ENCODE peak calls at places on chromosomes 13 and 19, in five cellular contexts. L is transverse colon, K is H9, U is Panc1, V is psoas muscle. Q is an unnamed sample.

GRCh38 chr19:38706792-38707511 is 37.3 kb downstream of the CAPN12 start:
- DNase-seq in V (no peak), L (no peak), K (peak), U (no peak), Q (no peak)

GRCh38 chr19:2446390-2446789 is 10.4 kb downstream of the LMNB2 start:
- DNase-seq in L (no peak), U (no peak), V (peak), K (no peak), Q (no peak)

GRCh38 chr19:42272535-42272897 is 3.5 kb downstream of the CIC start:
- DNase-seq in L (no peak), V (peak), K (no peak), U (no peak), Q (no peak)

GRCh38 chr13:110872034-110872767 is 42.7 kb downstream of the ANKRD10 start:
- DNase-seq in V (no peak), L (no peak), K (no peak), U (no peak), Q (no peak)

GRCh38 chr13:67049744-67050143 is 180.4 kb downstream of the PCDH9 start:
- DNase-seq in V (no peak), U (no peak), L (no peak), K (no peak), Q (no peak)

GRCh38 chr19:771332-771785 is 20.4 kb downstream of the MISP start:
- DNase-seq in K (peak), V (peak), L (no peak), U (no peak), Q (no peak)

GRCh38 chr19:30102666-30103065 is 160.6 kb downstream of the URI1 start:
- DNase-seq in L (no peak), U (no peak), K (no peak), V (no peak), Q (no peak)

GRCh38 chr13:36814465-36814864 is 4.6 kb upstream of the RFXAP start:
- DNase-seq in K (no peak), L (no peak), V (no peak), U (no peak), Q (no peak)

GRCh38 chr13:32116210-32116609 is 84.6 kb downstream of the FRY start:
- DNase-seq in V (no peak), L (no peak), U (no peak), K (no peak), Q (no peak)

GRCh38 chr13:53141336-53141735 is 112.7 kb downstream of the OLFM4 start:
- DNase-seq in V (no peak), L (no peak), K (no peak), U (no peak), Q (no peak)

GRCh38 chr19:16645140-16645539 is 14.8 kb downstream of the SMIM7 start:
- DNase-seq in K (no peak), V (no peak), U (no peak), L (no peak), Q (no peak)

GRCh38 chr19:42096255-42096837 is 20.4 kb downstream of the ZNF574 start:
- DNase-seq in V (no peak), U (no peak), K (no peak), L (no peak), Q (no peak)

GRCh38 chr13:110138009-110138699 is 168.8 kb downstream of the COL4A1 start:
- DNase-seq in L (peak), K (peak), U (no peak), V (peak), Q (peak)

GRCh38 chr13:112545866-112546265 is 42.1 kb downstream of the TUBGCP3 start:
- DNase-seq in U (no peak), K (no peak), L (no peak), V (no peak), Q (peak)

GRCh38 chr19:54415901-54416621 is 797 bp downstream of the TTYH1 start:
- DNase-seq in K (no peak), L (no peak), V (no peak), U (no peak), Q (no peak)

GRCh38 chr19:30864460-30865215 is 484.6 kb downstream of the TSHZ3 start:
- DNase-seq in L (no peak), V (no peak), K (peak), U (no peak), Q (no peak)

GRCh38 chr19:6828306-6828697 is 55.8 kb downstream of the VAV1 start:
- DNase-seq in U (no peak), V (no peak), L (no peak), K (peak), Q (no peak)

GRCh38 chr13:28475916-28476725 is 18.8 kb downstream of the FLT1 start:
- DNase-seq in K (no peak), V (no peak), L (no peak), U (no peak), Q (no peak)

GRCh38 chr19:13839938-13840750 is 36.8 kb upstream of the NANOS3 start:
- DNase-seq in V (peak), U (no peak), K (peak), L (peak), Q (peak)

GRCh38 chr19:13840751-13841338 is 36.1 kb upstream of the NANOS3 start:
- DNase-seq in L (no peak), U (no peak), K (no peak), V (no peak), Q (no peak)

GRCh38 chr19:13838943-13839192 is 38.1 kb upstream of the NANOS3 start:
- DNase-seq in V (no peak), L (no peak), U (no peak), K (peak), Q (no peak)

GRCh38 chr19:13838071-13838942 is 38.6 kb upstream of the NANOS3 start:
- DNase-seq in L (no peak), U (no peak), V (no peak), K (no peak), Q (no peak)

GRCh38 chr19:13839193-13839937 is 37.6 kb upstream of the NANOS3 start:
- DNase-seq in U (no peak), L (peak), V (peak), K (peak), Q (peak)
- TF ChIP-seq CTCF in U (no peak), L (peak), V (peak), K (peak), Q (no peak)

DNA sequence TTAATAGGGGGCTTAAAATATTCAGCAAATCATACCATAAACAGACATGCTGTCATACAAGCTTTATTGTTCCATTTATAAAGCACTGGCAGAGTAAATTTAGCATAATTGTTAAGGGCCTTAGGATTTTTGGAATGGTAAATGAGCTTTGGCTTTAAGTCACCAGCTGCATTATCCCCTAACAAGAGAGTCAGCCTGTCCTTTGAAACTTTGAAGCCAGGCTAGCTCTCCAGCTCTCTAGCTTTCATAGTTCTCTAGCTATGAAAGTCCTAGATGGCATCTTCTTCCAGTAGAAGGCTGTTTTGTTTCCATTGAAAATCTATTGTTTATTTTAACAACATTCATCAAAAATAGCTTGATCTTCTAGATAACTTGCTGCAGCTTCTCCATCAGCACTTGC is 420.8 kb upstream of the GPC6 start:
- DNase-seq in U (no peak), L (no peak), V (no peak), K (no peak), Q (no peak)
- H3K27ac ChIP-seq in U (no peak), L (peak), V (no peak), K (no peak), Q (peak)

GRCh38 chr19:18428837-18429674 is 8.9 kb downstream of the ISYNA1 start:
- DNase-seq in K (peak), V (peak), U (no peak), L (peak), Q (peak)
- TF ChIP-seq CTCF in K (no peak), V (no peak), U (no peak), L (no peak), Q (no peak)

GRCh38 chr19:15287496-15287895 is 44.8 kb downstream of the BRD4 start:
- DNase-seq in V (no peak), L (no peak), U (no peak), K (no peak), Q (no peak)
- H3K27ac ChIP-seq in V (no peak), L (no peak), U (no peak), K (no peak), Q (no peak)

DNA sequence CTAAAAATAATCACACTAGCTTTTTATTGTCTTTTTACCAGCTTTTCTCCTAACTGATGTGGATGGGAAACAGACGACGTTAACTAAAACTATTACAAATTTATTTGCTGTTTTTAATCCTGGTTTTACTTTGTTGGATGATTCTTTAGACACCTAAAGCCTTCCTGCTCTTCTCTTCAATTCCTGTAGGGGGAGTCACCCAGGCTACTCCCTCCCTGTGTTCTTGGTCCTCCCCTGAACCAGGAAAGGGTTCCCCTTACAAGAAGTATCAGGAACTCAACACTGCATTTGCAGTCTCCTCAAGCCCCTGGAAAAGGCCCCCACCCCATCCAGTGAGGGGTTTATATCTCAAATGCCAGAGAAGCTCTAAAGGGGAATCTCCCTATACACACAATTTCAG is 206.1 kb downstream of the SUCLA2 start:
- DNase-seq in V (no peak), U (no peak), L (no peak), K (no peak), Q (no peak)
- TF ChIP-seq CTCF in V (no peak), U (peak), L (no peak), K (peak), Q (no peak)

GRCh38 chr13:40189426-40189825 is 477.0 kb downstream of the FOXO1 start:
- DNase-seq in V (no peak), U (no peak), K (no peak), L (no peak), Q (no peak)
- H3K27ac ChIP-seq in V (no peak), U (no peak), K (no peak), L (peak), Q (no peak)

GRCh38 chr13:59345316-59345715 is 818.4 kb downstream of the DIAPH3 start:
- DNase-seq in V (no peak), K (no peak), L (peak), U (no peak), Q (no peak)
- TF ChIP-seq CTCF in V (no peak), K (no peak), L (no peak), U (no peak), Q (no peak)

GRCh38 chr19:49832556-49832955 is 14.5 kb downstream of the MED25 start:
- DNase-seq in U (no peak), K (no peak), L (no peak), V (no peak), Q (no peak)
- H3K27ac ChIP-seq in U (no peak), K (no peak), L (no peak), V (peak), Q (peak)

DNA sequence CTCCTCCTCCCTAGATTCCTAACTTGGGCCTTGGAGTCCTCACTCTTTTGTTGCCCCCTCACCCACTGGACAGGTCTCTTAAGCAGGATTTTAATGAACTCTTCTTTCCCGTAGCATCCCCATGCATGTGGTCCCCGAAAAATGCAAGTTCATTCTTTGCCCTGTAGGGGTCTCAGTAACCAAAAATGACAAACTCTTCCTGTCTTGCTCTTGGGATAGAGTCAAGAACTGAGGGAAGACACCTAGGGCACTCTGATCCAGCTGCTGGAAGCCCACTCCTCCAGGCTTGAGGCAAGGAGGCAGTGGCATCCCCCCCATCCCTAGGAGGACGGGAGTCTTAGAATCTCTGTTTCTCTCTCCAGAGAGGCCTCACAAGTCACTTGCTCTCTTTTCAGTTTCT is 987.0 kb downstream of the DIAPH3 start:
- DNase-seq in K (peak), U (no peak), L (no peak), V (no peak), Q (no peak)
- TF ChIP-seq CTCF in K (peak), U (peak), L (no peak), V (no peak), Q (no peak)